ENCODE peak calls at places on chromosomes 3 and 15, in nine cellular contexts. N is sigmoid colon, E is psoas muscle, V is esophagus squamous epithelium, B is IMR-90, S is breast epithelium, A is A549, H is astrocyte, U is H9. I is an unnamed sample.

GRCh38 chr3:17444865-17445264 is 297.6 kb downstream of the TBC1D5 start:
- DNase-seq in N (no peak), E (no peak), V (no peak), B (no peak), S (no peak), A (no peak), H (no peak), U (no peak), I (no peak)

GRCh38 chr15:98941595-98942255 is 65.9 kb downstream of the PGPEP1L start:
- DNase-seq in N (no peak), E (no peak), V (no peak), B (no peak), S (no peak), A (no peak), H (no peak), U (no peak), I (no peak)

GRCh38 chr3:79250746-79251145 is 517.1 kb downstream of the ROBO1 start:
- DNase-seq in N (no peak), E (no peak), V (no peak), B (no peak), S (no peak), A (no peak), H (no peak), U (no peak), I (no peak)

GRCh38 chr15:29747837-29748417 is 74.3 kb downstream of the TJP1 start:
- DNase-seq in N (no peak), E (no peak), V (no peak), B (peak; percentile 37), S (no peak), A (no peak), H (no peak), U (no peak), I (no peak)

GRCh38 chr3:13801361-13802214 is 78.3 kb downstream of the WNT7A start:
- DNase-seq in N (no peak), E (no peak), V (no peak), B (no peak), S (no peak), A (no peak), H (no peak), U (no peak), I (no peak)

GRCh38 chr15:64991536-64992135 is 1.9 kb upstream of the SPG21 start:
- DNase-seq in N (peak; percentile 72), E (no peak), V (no peak), B (peak; percentile 73), S (no peak), A (no peak), H (no peak), U (no peak), I (no peak)

GRCh38 chr15:62912808-62913207 is 129.7 kb upstream of the TPM1 start:
- DNase-seq in N (no peak), E (no peak), V (no peak), B (no peak), S (no peak), A (peak; percentile 39), H (no peak), U (peak; percentile 44), I (no peak)

GRCh38 chr15:95277266-95277665 is 1045.9 kb downstream of the MCTP2 start:
- DNase-seq in N (peak; percentile 67), E (no peak), V (no peak), B (peak; percentile 98), S (no peak), A (no peak), H (peak; percentile 78), U (no peak), I (no peak)

GRCh38 chr3:49674491-49674983 is 386 bp downstream of the APEH start:
- DNase-seq in N (peak; percentile 75), E (no peak), V (no peak), B (no peak), S (no peak), A (no peak), H (no peak), U (no peak), I (peak; percentile 29)

GRCh38 chr3:78048698-78049097 is 1008.8 kb downstream of the ROBO2 start:
- DNase-seq in N (no peak), E (no peak), V (no peak), B (no peak), S (no peak), A (no peak), H (no peak), U (no peak), I (no peak)

GRCh38 chr3:78905700-78906099 is 862.1 kb downstream of the ROBO1 start:
- DNase-seq in N (no peak), E (no peak), V (no peak), B (no peak), S (no peak), A (no peak), H (no peak), U (no peak), I (no peak)

GRCh38 chr3:47910777-47911440 is 105.3 kb downstream of the MAP4 start:
- DNase-seq in N (no peak), E (peak; percentile 25), V (no peak), B (peak; percentile 95), S (no peak), A (peak; percentile 15), H (peak; percentile 93), U (no peak), I (no peak)

DNA sequence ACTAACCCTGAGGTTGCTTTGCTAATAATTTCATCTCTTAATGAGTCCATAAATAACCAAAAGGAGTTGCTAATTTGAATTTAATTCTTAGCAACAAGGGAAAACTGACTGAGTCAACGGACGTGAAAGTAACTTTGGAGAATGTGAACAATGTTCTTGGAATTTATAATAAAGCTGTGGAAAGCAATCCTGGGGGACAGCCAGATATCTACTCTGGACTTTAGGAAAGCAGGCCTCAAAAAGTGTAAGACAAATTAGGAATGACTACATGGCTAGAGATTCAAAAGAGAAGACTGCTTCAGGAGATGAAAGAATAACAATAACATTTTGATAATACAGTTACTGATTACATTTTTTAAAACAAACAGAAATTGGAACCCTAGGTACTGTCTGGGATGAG is 318.4 kb upstream of the COL8A1 start:
- DNase-seq in N (no peak), E (no peak), V (no peak), B (peak; percentile 94), S (no peak), A (no peak), H (peak; percentile 93), U (no peak), I (no peak)
- H3K4me1 ChIP-seq in N (no peaks in the 10 kb centered on the region), E (no peaks in the 10 kb centered on the region), V (peaks cover 6% of the 10 kb centered on the region), B (peaks cover 5% of the 10 kb centered on the region), S (no peaks in the 10 kb centered on the region), A (no peaks in the 10 kb centered on the region), H (peaks cover 16% of the 10 kb centered on the region), U (no peaks in the 10 kb centered on the region), I (no peaks in the 10 kb centered on the region)

GRCh38 chr3:42509111-42509510 is 6.7 kb downstream of the VIPR1 start:
- DNase-seq in N (peak; percentile 27), E (no peak), V (no peak), B (no peak), S (no peak), A (no peak), H (no peak), U (no peak), I (no peak)

GRCh38 chr3:42507252-42507651 is 4.8 kb downstream of the VIPR1 start:
- DNase-seq in N (peak; percentile 61), E (no peak), V (no peak), B (no peak), S (peak; percentile 76), A (no peak), H (no peak), U (peak; percentile 61), I (peak; percentile 83)

GRCh38 chr3:42508562-42508961 is 6.1 kb downstream of the VIPR1 start:
- DNase-seq in N (no peak), E (no peak), V (no peak), B (no peak), S (no peak), A (no peak), H (no peak), U (no peak), I (no peak)

GRCh38 chr3:42505849-42506410 is 3.5 kb downstream of the VIPR1 start:
- DNase-seq in N (peak; percentile 48), E (no peak), V (no peak), B (no peak), S (peak; percentile 14), A (no peak), H (no peak), U (peak; percentile 15), I (no peak)

GRCh38 chr3:42507751-42508335 is 5.4 kb downstream of the VIPR1 start:
- DNase-seq in N (peak; percentile 29), E (no peak), V (no peak), B (no peak), S (no peak), A (no peak), H (no peak), U (peak; percentile 22), I (no peak)
- H3K4me1 ChIP-seq in N (no peaks in the 10 kb centered on the region), E (no peaks in the 10 kb centered on the region), V (peaks cover 54% of the 10 kb centered on the region), B (no peaks in the 10 kb centered on the region), S (no peaks in the 10 kb centered on the region), A (no peaks in the 10 kb centered on the region), H (no peaks in the 10 kb centered on the region), U (peaks cover 7% of the 10 kb centered on the region), I (peaks cover 9% of the 10 kb centered on the region)

DNA sequence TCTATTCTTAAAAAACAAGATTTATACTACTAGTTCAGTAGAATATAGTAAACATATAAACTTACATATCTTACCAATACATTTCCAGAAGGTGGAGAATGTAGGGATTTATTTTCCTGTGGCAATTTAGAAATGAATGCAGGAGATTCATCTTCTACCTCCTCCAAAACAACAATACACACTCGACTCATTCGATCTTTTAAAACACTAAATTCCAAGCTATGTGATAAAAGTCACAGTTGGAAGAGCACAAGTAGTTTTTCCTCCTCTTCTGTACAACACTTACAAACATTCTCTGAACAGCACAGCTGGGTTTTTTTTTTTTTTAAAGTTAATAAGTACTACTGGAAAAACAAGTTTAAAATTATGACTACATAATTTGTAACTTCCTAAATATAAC is 1.4 kb downstream of the ANKRD28 start:
- DNase-seq in N (no peak), E (no peak), V (no peak), B (no peak), S (no peak), A (no peak), H (no peak), U (no peak), I (no peak)
- H3K4me1 ChIP-seq in N (no peaks in the 10 kb centered on the region), E (peaks cover 19% of the 10 kb centered on the region), V (peaks cover 59% of the 10 kb centered on the region), B (peaks cover 4% of the 10 kb centered on the region), S (no peaks in the 10 kb centered on the region), A (peaks cover 48% of the 10 kb centered on the region), H (peaks cover 23% of the 10 kb centered on the region), U (no peaks in the 10 kb centered on the region), I (no peaks in the 10 kb centered on the region)

GRCh38 chr3:177201707-177202397 is 4.6 kb upstream of the TBL1XR1 start:
- DNase-seq in N (no peak), E (no peak), V (no peak), B (peak; percentile 62), S (peak; percentile 32), A (no peak), H (no peak), U (no peak), I (no peak)
- H3K4me1 ChIP-seq in N (no peaks in the 10 kb centered on the region), E (peaks cover 6% of the 10 kb centered on the region), V (peaks cover 42% of the 10 kb centered on the region), B (peaks cover 7% of the 10 kb centered on the region), S (no peaks in the 10 kb centered on the region), A (peaks cover 16% of the 10 kb centered on the region), H (peaks cover 13% of the 10 kb centered on the region), U (peaks cover 9% of the 10 kb centered on the region), I (no peaks in the 10 kb centered on the region)

I was measured in prostate gland.